ENCODE peak calls at places on chromosomes 1 and 21, in eight cellular contexts. A is endothelial cell of umbilical vein, K is Peyer's patch, Y is stomach, P is ovary, H is tibial artery, N is fibroblast of mammary gland, D is IMR-90. O is an unnamed sample.

GRCh38 chr1:66752000-66752592 is at the start of gene DYNLT5:
- DNase-seq in A (peak; percentile 72), K (no peak), Y (peak; percentile 32), P (peak; percentile 16), H (peak; percentile 44), N (peak; percentile 67), D (peak; percentile 43), O (peak; percentile 31)

GRCh38 chr1:207672525-207673130 is 27.7 kb downstream of the CR1L start:
- DNase-seq in A (peak; percentile 51), K (no peak), Y (peak; percentile 35), P (no peak), H (no peak), N (peak; percentile 55), D (peak; percentile 21), O (peak; percentile 41)

GRCh38 chr1:51863384-51863783 is 15.1 kb downstream of the NRDC start:
- DNase-seq in A (no peak), K (no peak), Y (no peak), P (no peak), H (no peak), N (no peak), D (no peak), O (no peak)

GRCh38 chr1:92203105-92203504 is 14.6 kb upstream of the C1orf146 start:
- DNase-seq in A (no peak), K (no peak), Y (no peak), P (no peak), H (no peak), N (no peak), D (no peak), O (no peak)

GRCh38 chr1:2980073-2980791 is 41.0 kb upstream of the ACTRT2 start:
- DNase-seq in A (no peak), K (no peak), Y (no peak), P (no peak), H (no peak), N (no peak), D (no peak), O (no peak)

GRCh38 chr1:23809751-23810171 is 9.2 kb upstream of the GALE start:
- DNase-seq in A (peak; percentile 74), K (peak; percentile 84), Y (peak; percentile 85), P (no peak), H (peak; percentile 62), N (peak; percentile 68), D (peak; percentile 51), O (peak; percentile 50)

GRCh38 chr1:227894831-227895451 is 52.8 kb downstream of the WNT9A start:
- DNase-seq in A (no peak), K (peak; percentile 8), Y (peak; percentile 15), P (peak; percentile 6), H (peak; percentile 9), N (no peak), D (no peak), O (no peak)

GRCh38 chr1:65792671-65793358 is at the start of gene PDE4B:
- DNase-seq in A (peak; percentile 22), K (no peak), Y (no peak), P (no peak), H (peak; percentile 20), N (peak; percentile 21), D (peak; percentile 40), O (no peak)

GRCh38 chr1:239719642-239720258 is 333.4 kb downstream of the CHRM3 start:
- DNase-seq in A (no peak), K (peak; percentile 65), Y (no peak), P (no peak), H (no peak), N (no peak), D (no peak), O (no peak)

GRCh38 chr1:58785424-58786058 is 1.7 kb upstream of the JUN start:
- DNase-seq in A (no peak), K (peak; percentile 53), Y (peak; percentile 82), P (no peak), H (peak; percentile 31), N (peak; percentile 38), D (peak; percentile 39), O (peak; percentile 55)

GRCh38 chr1:183633676-183634343 is 1.8 kb downstream of the ARPC5 start:
- DNase-seq in A (peak; percentile 83), K (peak; percentile 43), Y (no peak), P (no peak), H (no peak), N (peak; percentile 84), D (peak; percentile 95), O (peak; percentile 85)

GRCh38 chr1:6497215-6497866 is 5.9 kb upstream of the PLEKHG5 start:
- DNase-seq in A (peak; percentile 41), K (peak; percentile 27), Y (peak; percentile 54), P (peak; percentile 61), H (no peak), N (no peak), D (no peak), O (peak; percentile 41)

GRCh38 chr1:18170444-18170843 is 62.8 kb downstream of the IGSF21 start:
- DNase-seq in A (no peak), K (no peak), Y (no peak), P (no peak), H (no peak), N (no peak), D (no peak), O (no peak)

GRCh38 chr1:109080441-109081082 is 4.8 kb upstream of the TAF13 start:
- DNase-seq in A (no peak), K (no peak), Y (no peak), P (no peak), H (no peak), N (no peak), D (no peak), O (no peak)

GRCh38 chr21:37758997-37759396 is 157.3 kb downstream of the KCNJ6 start:
- DNase-seq in A (peak; percentile 6), K (no peak), Y (peak; percentile 51), P (no peak), H (no peak), N (peak; percentile 30), D (peak; percentile 62), O (peak; percentile 14)

GRCh38 chr1:219575563-219575962 is 37.3 kb downstream of the ZC3H11B start:
- DNase-seq in A (no peak), K (no peak), Y (no peak), P (no peak), H (no peak), N (no peak), D (no peak), O (no peak)

GRCh38 chr1:90707363-90707710 is 9.8 kb downstream of the BARHL2 start:
- DNase-seq in A (no peak), K (no peak), Y (peak; percentile 46), P (peak; percentile 33), H (no peak), N (peak; percentile 21), D (peak; percentile 15), O (peak; percentile 23)

GRCh38 chr1:89125571-89126233 is at the start of gene GBP2:
- DNase-seq in A (peak; percentile 85), K (peak; percentile 22), Y (no peak), P (no peak), H (no peak), N (peak; percentile 86), D (peak; percentile 85), O (peak; percentile 77)

GRCh38 chr1:227316941-227317540 is 1.3 kb downstream of the CDC42BPA start:
- DNase-seq in A (peak; percentile 61), K (no peak), Y (no peak), P (no peak), H (no peak), N (peak; percentile 47), D (peak; percentile 31), O (peak; percentile 41)

GRCh38 chr1:47232187-47232874 is at the start of gene TAL1:
- DNase-seq in A (peak; percentile 83), K (no peak), Y (no peak), P (no peak), H (no peak), N (no peak), D (no peak), O (no peak)
- H3K4me3 ChIP-seq in A (peak within 1 kb of the TSS; percentile 94), K (peak within 1 kb of the TSS; percentile 27), Y (peak within 1 kb of the TSS; percentile 51), P (peak within 1 kb of the TSS; percentile 10), H (peak within 1 kb of the TSS; percentile 28), N (peak within 1 kb of the TSS; percentile 9), D (no peak within 1 kb of the TSS), O (peak within 1 kb of the TSS; percentile 45)

GRCh38 chr1:36446261-36446660 is 4.0 kb downstream of the OSCP1 start:
- DNase-seq in A (no peak), K (no peak), Y (no peak), P (no peak), H (no peak), N (no peak), D (no peak), O (no peak)
- TF ChIP-seq CTCF in A (peak; percentile 41), K (no peak), Y (no peak), P (no peak), H (no peak), N (peak; percentile 2), D (peak; percentile 27), O (no peak)

GRCh38 chr1:175188936-175189335 is 3.6 kb downstream of the KIAA0040 start:
- DNase-seq in A (no peak), K (peak; percentile 80), Y (no peak), P (no peak), H (peak; percentile 56), N (no peak), D (no peak), O (no peak)
- H3K4me3 ChIP-seq in A (no peak overlapping the region), K (peak overlapping the region; percentile 13), Y (peak overlapping the region; percentile 71), P (no peak overlapping the region), H (no peak overlapping the region), N (no peak overlapping the region), D (no peak overlapping the region), O (no peak overlapping the region)

GRCh38 chr1:186806477-186806876 is 22.3 kb upstream of the PLA2G4A start:
- DNase-seq in A (peak; percentile 73), K (no peak), Y (no peak), P (no peak), H (no peak), N (peak; percentile 18), D (peak; percentile 24), O (peak; percentile 61)
- TF ChIP-seq CTCF in A (peak; percentile 49), K (no peak), Y (peak; percentile 12), P (no peak), H (no peak), N (no peak), D (no peak), O (peak; percentile 40)

DNA sequence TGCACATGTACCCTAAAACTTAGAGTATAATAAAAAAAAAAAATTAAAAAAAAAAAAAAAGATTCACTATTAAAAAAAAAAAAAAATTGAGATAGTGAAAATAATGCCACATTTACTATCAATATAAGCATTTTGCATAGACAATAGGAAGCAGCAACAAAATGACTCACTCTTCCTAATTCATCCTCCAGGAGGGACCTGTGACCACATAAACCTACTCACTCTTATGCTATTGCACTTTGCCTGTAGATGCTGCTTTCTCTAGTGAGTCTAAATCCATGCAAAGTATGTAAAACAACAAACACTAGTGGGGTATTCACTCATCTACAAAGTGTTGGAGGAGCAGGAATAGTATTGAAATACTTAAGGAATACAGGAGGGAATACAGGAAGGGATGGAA is 2.9 kb downstream of the OR10J5 start:
- DNase-seq in A (no peak), K (no peak), Y (no peak), P (no peak), H (no peak), N (peak; percentile 49), D (no peak), O (no peak)
- H3K4me3 ChIP-seq in A (no peak overlapping the region), K (no peak overlapping the region), Y (no peak overlapping the region), P (no peak overlapping the region), H (no peak overlapping the region), N (no peak overlapping the region), D (no peak overlapping the region), O (no peak overlapping the region)